ENCODE peak calls at places on chromosomes 16 and 17, in seven cellular contexts. R is MV-4-11; B is left ventricle myocardium inferior; W is fibroblast of pulmonary artery; N is cardiac fibroblast; P is OCI-M1; A is stimulated activated CD8-positive, alpha-beta memory T cell treated with anti-CD3 and anti-CD28 coated beads, Interleukin-4, amount 100 ng/mL, for 24 hours. Y is an unnamed sample.

GRCh38 chr17:13031718-13032350 is 14.0 kb upstream of the ELAC2 start:
- DNase-seq in P (peak), N (peak), R (peak), W (peak), B (peak), A (peak), Y (peak)

GRCh38 chr17:16302856-16303255 is 50.4 kb downstream of the CENPV start:
- DNase-seq in P (no peak), A (no peak), R (no peak), B (no peak), N (no peak), W (no peak), Y (no peak)

GRCh38 chr17:17515921-17516295 is 19.7 kb upstream of the RASD1 start:
- DNase-seq in P (no peak), R (no peak), A (no peak), B (no peak), N (peak), W (peak), Y (peak)

GRCh38 chr17:72193395-72194106 is 72.7 kb downstream of the SOX9 start:
- DNase-seq in N (peak), B (peak), P (no peak), A (no peak), W (peak), R (no peak), Y (no peak)

GRCh38 chr16:49969356-49970030 is 55.5 kb upstream of the CNEP1R1 start:
- DNase-seq in N (peak), B (peak), W (peak), A (no peak), P (no peak), R (no peak), Y (peak)

GRCh38 chr16:9050102-9050830 is 41.2 kb upstream of the HAPSTR1 start:
- DNase-seq in B (no peak), N (peak), W (peak), P (peak), A (no peak), R (no peak), Y (peak)

GRCh38 chr17:79545251-79546005 is 65.4 kb downstream of the RBFOX3 start:
- DNase-seq in W (no peak), P (no peak), R (no peak), A (no peak), B (no peak), N (no peak), Y (no peak)

GRCh38 chr17:41486809-41487530 is 2.7 kb downstream of the KRT36 start:
- DNase-seq in A (peak), W (no peak), B (no peak), N (no peak), R (no peak), P (peak), Y (no peak)

GRCh38 chr17:2624292-2624731 is 30.9 kb downstream of the PAFAH1B1 start:
- DNase-seq in W (no peak), N (no peak), R (peak), B (no peak), A (no peak), P (peak), Y (peak)

Y was measured in choroid plexus epithelial cell.